ENCODE peak calls at places on chromosomes 4 and X, in nine cellular contexts. P is tibial nerve; X is testis; M is activated T-helper 1 cell treated with Interleukin-2 at 50 U/mL for 16 hours; D is cerebellar cortex; N is GM20000; C is activated CD8-positive, alpha-beta memory T cell treated with anti-CD3 and anti-CD28 coated beads for 4 hours; R is neural crest cell; Q is stimulated activated CD4-positive, alpha-beta T cell treated with anti-CD3 and anti-CD28 coated beads, Interleukin-4, amount 100 ng/mL, for 4 hours. H is an unnamed sample.

GRCh38 chrX:41384041-41384705 is 50.2 kb downstream of the DDX3X start:
- DNase-seq in X (peak), N (no peak), C (no peak), Q (peak), R (no peak), M (peak), P (peak), D (no peak), H (peak)

GRCh38 chr4:39048291-39048690 is 13.7 kb upstream of the KLHL5 start:
- DNase-seq in Q (no peak), D (no peak), M (no peak), C (no peak), X (no peak), N (peak), R (no peak), P (no peak), H (no peak)

GRCh38 chr4:7828011-7828720 is 111.5 kb downstream of the AFAP1 start:
- DNase-seq in P (peak), D (no peak), R (no peak), N (peak), M (peak), Q (peak), X (peak), C (peak), H (peak)

GRCh38 chr4:103075435-103075893 is 1.1 kb downstream of the SLC9B2 start:
- DNase-seq in R (no peak), M (no peak), C (no peak), N (no peak), P (no peak), X (no peak), Q (no peak), D (peak), H (no peak)

GRCh38 chr4:127012549-127012948 is 620.2 kb upstream of the INTU start:
- DNase-seq in N (no peak), P (no peak), Q (no peak), X (no peak), R (no peak), C (no peak), M (no peak), D (no peak), H (peak)

GRCh38 chr4:144906181-144906895 is 191.7 kb downstream of the ANAPC10 start:
- DNase-seq in P (no peak), N (no peak), Q (no peak), R (no peak), M (no peak), D (no peak), C (no peak), X (peak), H (no peak)

GRCh38 chrX:151793886-151794285 is 59.3 kb downstream of the CNGA2 start:
- DNase-seq in C (no peak), D (no peak), Q (no peak), N (no peak), P (no peak), M (no peak), X (no peak), R (no peak), H (no peak)

GRCh38 chr4:17033256-17034245 is 135.1 kb upstream of the LDB2 start:
- DNase-seq in D (no peak), R (no peak), C (no peak), N (no peak), M (no peak), X (no peak), Q (no peak), P (no peak), H (no peak)

GRCh38 chrX:122565952-122566351 is 618.1 kb upstream of the GRIA3 start:
- DNase-seq in X (no peak), Q (no peak), N (no peak), M (no peak), D (no peak), P (no peak), C (no peak), R (no peak), H (peak)

GRCh38 chr4:164550989-164551712 is 202.8 kb upstream of the SMIM31 start:
- DNase-seq in P (no peak), R (no peak), C (no peak), M (no peak), N (no peak), X (no peak), Q (no peak), D (no peak), H (no peak)

GRCh38 chr4:182847543-182847942 is 69.6 kb downstream of the DCTD start:
- DNase-seq in R (no peak), X (no peak), D (no peak), C (no peak), N (no peak), Q (no peak), P (no peak), M (no peak), H (no peak)

GRCh38 chrX:39815621-39816020 is 282.1 kb downstream of the BCOR start:
- DNase-seq in D (no peak), M (no peak), N (peak), R (no peak), Q (no peak), C (no peak), P (no peak), X (no peak), H (peak)

GRCh38 chrX:110167952-110168451 is 149.9 kb downstream of the AMMECR1 start:
- DNase-seq in R (peak), Q (peak), X (peak), C (peak), P (no peak), D (no peak), M (peak), N (peak), H (peak)

GRCh38 chr4:17771284-17771908 is 10.0 kb downstream of the FAM184B start:
- DNase-seq in D (no peak), R (no peak), X (no peak), N (no peak), Q (no peak), C (no peak), P (no peak), M (no peak), H (no peak)

GRCh38 chr4:99248714-99249113 is 29.7 kb upstream of the ADH6 start:
- DNase-seq in Q (no peak), X (no peak), N (no peak), P (no peak), R (no peak), C (no peak), D (no peak), M (no peak), H (no peak)

GRCh38 chrX:129998006-129998405 is 15.6 kb downstream of the BCORL1 start:
- DNase-seq in X (no peak), R (no peak), P (no peak), C (no peak), N (no peak), Q (no peak), D (no peak), M (no peak), H (no peak)

GRCh38 chr4:53119685-53120084 is 246.2 kb downstream of the SCFD2 start:
- DNase-seq in N (no peak), R (no peak), M (no peak), D (no peak), X (peak), P (no peak), C (no peak), Q (no peak), H (no peak)

GRCh38 chrX:102739642-102740041 is 19.1 kb downstream of the GPRASP3 start:
- DNase-seq in Q (no peak), D (no peak), X (no peak), R (no peak), C (no peak), P (no peak), M (no peak), N (no peak), H (no peak)

GRCh38 chrX:23616361-23616760 is 50.9 kb upstream of the PRDX4 start:
- DNase-seq in R (no peak), M (no peak), Q (no peak), C (no peak), N (peak), D (peak), X (no peak), P (no peak), H (peak)

GRCh38 chr4:38160487-38161207 is 200.4 kb downstream of the PTTG2 start:
- DNase-seq in D (no peak), Q (peak), N (peak), X (no peak), R (no peak), P (no peak), C (no peak), M (no peak), H (peak)

GRCh38 chr4:8016527-8016926 is 76.9 kb upstream of the AFAP1 start:
- DNase-seq in C (no peak), X (no peak), N (no peak), D (no peak), M (no peak), P (no peak), R (no peak), Q (no peak), H (no peak)

GRCh38 chrX:1727531-1728027 is 112.7 kb downstream of the ASMT start:
- DNase-seq in M (no peak), X (no peak), R (no peak), Q (no peak), N (no peak), C (no peak), P (no peak), D (no peak), H (peak)

GRCh38 chr4:3613980-3614730 is 81.9 kb upstream of the LRPAP1 start:
- DNase-seq in N (no peak), M (no peak), D (peak), X (peak), Q (no peak), C (no peak), R (no peak), P (no peak), H (no peak)

GRCh38 chr4:6732441-6733357 is 16.7 kb downstream of the BLOC1S4 start:
- DNase-seq in P (peak), X (peak), N (no peak), M (no peak), Q (no peak), D (no peak), R (no peak), C (no peak), H (peak)

GRCh38 chr4:5524900-5525299 is 183.5 kb downstream of the EVC2 start:
- DNase-seq in X (peak), R (no peak), P (no peak), M (no peak), C (no peak), Q (no peak), D (peak), N (no peak), H (no peak)

GRCh38 chr4:160175064-160175643 is 1072.3 kb downstream of the RAPGEF2 start:
- DNase-seq in P (no peak), D (no peak), C (no peak), N (no peak), X (no peak), Q (no peak), R (no peak), M (no peak), H (no peak)

GRCh38 chrX:39318497-39319343 is 517.5 kb downstream of the MID1IP1 start:
- DNase-seq in C (no peak), X (peak), P (no peak), R (no peak), M (no peak), N (no peak), Q (no peak), D (no peak), H (no peak)

H was measured in RCC 7860.